ENCODE peak calls at places on chromosomes 3 and 15, in nine cellular contexts. D is stimulated activated CD8-positive, alpha-beta memory T cell treated with anti-CD3 and anti-CD28 coated beads, Interleukin-7, amount 100 ng/mL, for 24 hours; L is GDM1; Z is IMR-90; U is NCI-H187; H is naive thymus-derived CD4-positive, alpha-beta T cell; C is Caco-2; A is activated CD4-positive, alpha-beta T cell treated with anti-CD3 and anti-CD28 coated beads, Interleukin-2, amount 50 U/mL, for 4 hours; I is MM.1S. X is an unnamed sample.

GRCh38 chr3:188923671-188924070 is 248.1 kb upstream of the TPRG1 start:
- DNase-seq in D (no peak), L (no peak), Z (no peak), U (no peak), H (no peak), C (no peak), A (no peak), I (no peak), X (no peak)

GRCh38 chr3:30341079-30341478 is 265.3 kb upstream of the TGFBR2 start:
- DNase-seq in D (no peak), L (no peak), Z (no peak), U (no peak), H (no peak), C (no peak), A (no peak), I (no peak), X (no peak)

GRCh38 chr3:15271785-15272381 is 60.5 kb downstream of the SH3BP5 start:
- DNase-seq in D (peak; percentile 51), L (peak; percentile 84), Z (no peak), U (no peak), H (peak; percentile 93), C (no peak), A (peak; percentile 82), I (no peak), X (no peak)

GRCh38 chr15:96064351-96064756 is 266.1 kb upstream of the NR2F2 start:
- DNase-seq in D (no peak), L (no peak), Z (peak; percentile 31), U (no peak), H (no peak), C (peak; percentile 83), A (no peak), I (no peak), X (no peak)

GRCh38 chr3:81761904-81762565 is 590 bp upstream of the GBE1 start:
- DNase-seq in D (no peak), L (no peak), Z (no peak), U (no peak), H (no peak), C (no peak), A (no peak), I (no peak), X (no peak)

GRCh38 chr3:45737222-45737621 is 48.0 kb downstream of the SACM1L start:
- DNase-seq in D (no peak), L (no peak), Z (no peak), U (no peak), H (no peak), C (no peak), A (no peak), I (no peak), X (no peak)

GRCh38 chr3:40720863-40721262 is 196.1 kb downstream of the ZNF621 start:
- DNase-seq in D (no peak), L (no peak), Z (no peak), U (no peak), H (no peak), C (no peak), A (no peak), I (no peak), X (no peak)

GRCh38 chr3:119891944-119892721 is 110.2 kb downstream of the NR1I2 start:
- DNase-seq in D (no peak), L (peak; percentile 54), Z (peak; percentile 71), U (no peak), H (peak; percentile 44), C (peak; percentile 50), A (peak; percentile 9), I (peak; percentile 64), X (peak; percentile 45)

GRCh38 chr3:120344349-120344748 is 4.8 kb downstream of the LRRC58 start:
- DNase-seq in D (no peak), L (no peak), Z (peak; percentile 17), U (no peak), H (peak; percentile 36), C (no peak), A (no peak), I (peak; percentile 17), X (peak; percentile 55)

GRCh38 chr15:70424937-70425411 is 327.3 kb upstream of the TLE3 start:
- DNase-seq in D (no peak), L (peak; percentile 55), Z (no peak), U (no peak), H (no peak), C (no peak), A (no peak), I (no peak), X (no peak)

GRCh38 chr15:90512981-90513380 is 16.7 kb upstream of the CRTC3 start:
- DNase-seq in D (no peak), L (no peak), Z (no peak), U (no peak), H (no peak), C (no peak), A (no peak), I (no peak), X (no peak)

GRCh38 chr15:61069369-61070075 is 159.6 kb downstream of the RORA start:
- DNase-seq in D (no peak), L (no peak), Z (peak; percentile 4), U (no peak), H (no peak), C (no peak), A (no peak), I (no peak), X (no peak)

GRCh38 chr15:73894133-73894814 is 20.9 kb downstream of the TBC1D21 start:
- DNase-seq in D (no peak), L (no peak), Z (no peak), U (no peak), H (no peak), C (no peak), A (no peak), I (no peak), X (no peak)

GRCh38 chr3:195100903-195101591 is 169.9 kb downstream of the XXYLT1 start:
- DNase-seq in D (no peak), L (no peak), Z (peak; percentile 55), U (no peak), H (no peak), C (no peak), A (no peak), I (no peak), X (no peak)

GRCh38 chr3:126179825-126180476 is 435 bp downstream of the ALDH1L1 start:
- DNase-seq in D (no peak), L (no peak), Z (no peak), U (no peak), H (no peak), C (peak; percentile 21), A (no peak), I (no peak), X (no peak)

GRCh38 chr15:53872410-53872809 is 105.8 kb upstream of the UNC13C start:
- DNase-seq in D (no peak), L (no peak), Z (no peak), U (no peak), H (no peak), C (no peak), A (no peak), I (no peak), X (no peak)

GRCh38 chr15:55912982-55913381 is 80.4 kb downstream of the NEDD4 start:
- DNase-seq in D (no peak), L (no peak), Z (no peak), U (no peak), H (no peak), C (no peak), A (no peak), I (no peak), X (no peak)

GRCh38 chr3:196207833-196208607 is 3.2 kb downstream of the ZDHHC19 start:
- DNase-seq in D (no peak), L (no peak), Z (no peak), U (peak; percentile 77), H (peak; percentile 76), C (peak; percentile 38), A (peak; percentile 54), I (no peak), X (no peak)